ENCODE peak calls at places on chromosome 18, in five cellular contexts. D, G, Z, S and F are unnamed samples. For H3K4me1, the result is how much of the 10 kb centered on the place peaks cover.

GRCh38 chr18:42114310-42114943 is 159.4 kb downstream of the PIK3C3 start:
- ATAC-seq in Z (peak), S (peak), D (peak), G (peak), F (peak)

GRCh38 chr18:44521673-44522032 is 159.0 kb upstream of the SETBP1 start:
- ATAC-seq in Z (no peak), D (no peak), G (no peak), S (no peak), F (no peak)

GRCh38 chr18:9417081-9417841 is 58.1 kb upstream of the RALBP1 start:
- ATAC-seq in Z (peak), G (peak), D (no peak), S (peak), F (peak)

GRCh38 chr18:25137133-25137472 is 214.9 kb downstream of the ZNF521 start:
- ATAC-seq in S (no peak), D (no peak), G (no peak), Z (no peak), F (no peak)

GRCh38 chr18:79466591-79466990 is 70.9 kb downstream of the NFATC1 start:
- ATAC-seq in Z (no peak), S (no peak), G (no peak), D (peak), F (no peak)

GRCh38 chr18:31199190-31199769 is 36.6 kb upstream of the DSC1 start:
- ATAC-seq in Z (no peak), D (no peak), S (no peak), G (no peak), F (no peak)

GRCh38 chr18:8730080-8730827 is 24.9 kb downstream of the MTCL1 start:
- ATAC-seq in D (no peak), Z (peak), S (peak), G (peak), F (peak)

GRCh38 chr18:43485565-43485964 is 208.3 kb upstream of the SYT4 start:
- ATAC-seq in S (no peak), D (peak), G (no peak), Z (no peak), F (no peak)

GRCh38 chr18:45554070-45554767 is 61.1 kb upstream of the SLC14A2 start:
- ATAC-seq in D (no peak), Z (no peak), S (no peak), G (no peak), F (no peak)

GRCh38 chr18:51107594-51108305 is 77.7 kb downstream of the SMAD4 start:
- ATAC-seq in Z (peak), D (no peak), S (no peak), G (no peak), F (no peak)

GRCh38 chr18:47100214-47100831 is 50.0 kb downstream of the HDHD2 start:
- ATAC-seq in G (peak), D (peak), Z (peak), S (no peak), F (no peak)

GRCh38 chr18:55289775-55290174 is 298.2 kb downstream of the TCF4 start:
- ATAC-seq in D (peak), G (no peak), Z (no peak), S (no peak), F (no peak)

GRCh38 chr18:10604178-10604577 is 78.4 kb downstream of the NAPG start:
- ATAC-seq in G (no peak), S (no peak), D (peak), Z (no peak), F (no peak)

GRCh38 chr18:46282646-46283045 is 178.5 kb downstream of the HAUS1 start:
- ATAC-seq in G (no peak), Z (no peak), D (no peak), S (no peak), F (no peak)

GRCh38 chr18:10239138-10239537 is 215.3 kb upstream of the APCDD1 start:
- ATAC-seq in S (peak), D (no peak), Z (no peak), G (no peak), F (peak)

GRCh38 chr18:33603434-33603833 is 25.4 kb downstream of the ASXL3 start:
- ATAC-seq in G (peak), Z (no peak), D (no peak), S (no peak), F (no peak)

GRCh38 chr18:9869713-9870430 is 15.9 kb upstream of the TXNDC2 start:
- ATAC-seq in G (peak), Z (peak), S (peak), D (peak), F (peak)

GRCh38 chr18:62741118-62741566 is 25.8 kb downstream of the PHLPP1 start:
- ATAC-seq in Z (peak), S (no peak), G (peak), D (no peak), F (peak)

GRCh38 chr18:8139127-8139591 is 470.1 kb upstream of the RAB12 start:
- ATAC-seq in S (no peak), Z (peak), G (no peak), D (no peak), F (no peak)

GRCh38 chr18:79393181-79393598 is 2.5 kb upstream of the NFATC1 start:
- ATAC-seq in S (peak), G (no peak), Z (no peak), D (peak), F (no peak)

GRCh38 chr18:21897811-21898210 is 157.2 kb downstream of the MIB1 start:
- ATAC-seq in S (peak), D (peak), Z (peak), G (peak), F (no peak)

GRCh38 chr18:26778054-26778393 is 87.5 kb downstream of the AQP4 start:
- ATAC-seq in G (no peak), Z (no peak), S (no peak), D (no peak), F (no peak)

GRCh38 chr18:75697493-75697892 is 270.0 kb upstream of the SMIM21 start:
- ATAC-seq in Z (no peak), G (no peak), D (no peak), S (no peak), F (no peak)

GRCh38 chr18:58556333-58557012 is 72.4 kb downstream of the ALPK2 start:
- ATAC-seq in Z (no peak), G (no peak), D (peak), S (peak), F (no peak)

GRCh38 chr18:29164993-29165599 is 988.2 kb upstream of the CDH2 start:
- ATAC-seq in Z (no peak), D (no peak), G (no peak), S (peak), F (peak)

GRCh38 chr18:31064130-31064529 is 21.6 kb upstream of the DSC3 start:
- ATAC-seq in G (no peak), Z (peak), D (peak), S (no peak), F (no peak)

GRCh38 chr18:22488554-22488953 is 70.8 kb upstream of the CTAGE1 start:
- ATAC-seq in D (no peak), Z (no peak), G (no peak), S (no peak), F (peak)

GRCh38 chr18:7173216-7173615 is 55.6 kb upstream of the LAMA1 start:
- ATAC-seq in G (no peak), D (no peak), S (no peak), Z (no peak), F (no peak)

GRCh38 chr18:76697441-76697901 is 124.9 kb upstream of the ZNF236 start:
- ATAC-seq in Z (no peak), D (no peak), G (no peak), S (peak), F (peak)

GRCh38 chr18:35029770-35030169 is 11.4 kb upstream of the MAPRE2 start:
- ATAC-seq in D (peak), G (no peak), S (no peak), Z (no peak), F (no peak)
- H3K4me1 ChIP-seq in D (under half), G (under half), S (under half), Z (under half), F (under half)

GRCh38 chr18:12315911-12316310 is 7.9 kb downstream of the TUBB6 start:
- ATAC-seq in Z (peak), S (no peak), D (no peak), G (no peak), F (peak)
- TF ChIP-seq POLR2A in Z (peak), S (no peak), D (no peak), G (no peak), F (no peak)

GRCh38 chr18:12308386-12309100 is 502 bp downstream of the TUBB6 start:
- ATAC-seq in D (peak), Z (peak), S (peak), G (peak), F (peak)
- TF ChIP-seq POLR2AphosphoS5 in D (no peak), Z (peak), S (peak), G (no peak), F (peak)

DNA sequence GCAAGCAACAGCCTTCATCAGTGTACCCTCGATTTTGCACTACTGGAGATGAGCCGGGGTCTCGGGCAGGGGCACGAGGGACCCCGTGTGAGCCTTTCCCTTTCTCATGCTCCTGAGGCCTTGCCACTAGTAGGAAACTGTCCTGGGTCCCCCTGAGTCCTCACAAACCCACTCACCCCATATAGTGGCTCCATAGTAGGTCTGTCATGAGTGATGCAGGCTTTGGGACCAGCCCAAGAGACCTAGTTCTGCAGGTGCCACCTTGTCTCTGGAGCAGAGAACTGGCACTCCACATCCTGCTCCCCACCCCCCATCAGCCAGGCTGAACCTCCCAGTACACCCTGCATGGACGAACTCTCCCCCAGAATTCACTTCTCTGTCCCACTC is 187.1 kb downstream of the SMAD7 start:
- ATAC-seq in G (no peak), S (no peak), Z (no peak), D (no peak), F (no peak)
- H3K4me1 ChIP-seq in G (under half), S (under half), Z (under half), D (under half), F (half or more)

GRCh38 chr18:11908182-11909080 is at the start of gene MPPE1:
- ATAC-seq in D (peak), G (peak), S (peak), Z (peak), F (peak)

GRCh38 chr18:11906181-11906580 is 1.9 kb downstream of the MPPE1 start:
- ATAC-seq in Z (no peak), S (no peak), D (no peak), G (no peak), F (no peak)

GRCh38 chr18:11906926-11907874 is 917 bp downstream of the MPPE1 start:
- ATAC-seq in D (no peak), Z (no peak), G (no peak), S (no peak), F (no peak)

GRCh38 chr18:11909081-11909410 is 929 bp upstream of the MPPE1 start:
- ATAC-seq in D (no peak), S (no peak), G (no peak), Z (no peak), F (no peak)

GRCh38 chr18:11909597-11910026 is 1.5 kb upstream of the MPPE1 start:
- ATAC-seq in S (no peak), Z (no peak), G (no peak), D (peak), F (peak)
- TF ChIP-seq POLR2A in S (no peak), Z (no peak), G (no peak), D (no peak), F (no peak)